ENCODE peak calls at places on chromosomes 12 and 14, in ten cellular contexts. W is HTR-8/SVneo; S is left cardiac atrium; P is NCI-H524; M is endothelial cell; A is astrocyte of the spinal cord; T is suprapubic skin; K is hypothalamus; B is memory B cell; L is stimulated activated CD4-positive, alpha-beta T cell treated with anti-CD3 and anti-CD28 coated beads, TNF-alpha, amount 100 ng/mL, for 1 hour. D is an unnamed sample.

GRCh38 chr14:100601064-100601463 is 13.8 kb upstream of the BEGAIN start:
- DNase-seq in K (no peak), S (no peak), B (no peak), T (no peak), W (no peak), L (no peak), M (no peak), A (no peak), P (no peak), D (no peak)

GRCh38 chr12:92301329-92301728 is 155.7 kb upstream of the BTG1 start:
- DNase-seq in A (no peak), P (no peak), W (no peak), K (no peak), S (no peak), M (no peak), L (no peak), B (no peak), T (no peak), D (no peak)

GRCh38 chr14:79820866-79821535 is 390.3 kb downstream of the DIO2 start:
- DNase-seq in W (no peak), K (no peak), M (no peak), P (no peak), A (no peak), T (no peak), L (no peak), S (no peak), B (no peak), D (no peak)

GRCh38 chr14:83478741-83479140 is 1945.1 kb upstream of the SEL1L start:
- DNase-seq in P (no peak), S (no peak), A (peak), K (no peak), W (peak), L (no peak), T (no peak), M (no peak), B (no peak), D (no peak)

GRCh38 chr12:50979369-50980052 is 27.2 kb downstream of the HIGD1C start:
- DNase-seq in B (no peak), P (no peak), W (no peak), S (no peak), L (no peak), M (no peak), A (no peak), K (no peak), T (no peak), D (peak)

GRCh38 chr12:108609535-108610335 is 11.9 kb upstream of the TMEM119 start:
- DNase-seq in B (no peak), P (no peak), M (no peak), L (no peak), W (no peak), A (peak), S (peak), K (no peak), T (peak), D (no peak)

GRCh38 chr14:44589180-44589579 is 82.1 kb upstream of the FSCB start:
- DNase-seq in L (no peak), M (no peak), K (no peak), W (no peak), B (no peak), S (no peak), P (no peak), A (no peak), T (no peak), D (no peak)

GRCh38 chr12:223751-224240 is 9.8 kb upstream of the SLC6A12 start:
- DNase-seq in W (no peak), K (no peak), T (no peak), L (no peak), A (no peak), M (no peak), S (no peak), B (no peak), P (no peak), D (no peak)

GRCh38 chr14:53842938-53843337 is 113.7 kb downstream of the BMP4 start:
- DNase-seq in S (no peak), P (no peak), M (no peak), W (peak), L (no peak), A (peak), T (no peak), K (no peak), B (no peak), D (no peak)

GRCh38 chr14:89004195-89004594 is 179.7 kb downstream of the TTC8 start:
- DNase-seq in S (no peak), W (no peak), T (no peak), L (no peak), P (no peak), A (no peak), B (no peak), K (no peak), M (no peak), D (no peak)

GRCh38 chr12:50597200-50598195 is 92.7 kb downstream of the DIP2B start:
- DNase-seq in B (peak), L (peak), P (no peak), A (peak), T (no peak), S (no peak), M (no peak), K (no peak), W (peak), D (peak)

GRCh38 chr14:68753696-68754095 is 39.2 kb downstream of the ZFP36L1 start:
- DNase-seq in B (no peak), K (no peak), W (no peak), M (no peak), A (no peak), L (no peak), S (no peak), P (no peak), T (no peak), D (no peak)

GRCh38 chr12:77795699-77796098 is 35.0 kb upstream of the NAV3 start:
- DNase-seq in P (no peak), S (no peak), B (no peak), A (peak), K (no peak), W (no peak), T (no peak), L (no peak), M (no peak), D (no peak)

GRCh38 chr14:95439881-95440280 is 76.6 kb downstream of the SYNE3 start:
- DNase-seq in S (no peak), W (no peak), M (no peak), T (no peak), K (no peak), A (no peak), B (no peak), P (no peak), L (no peak), D (no peak)

GRCh38 chr14:68749487-68750475 is 43.1 kb downstream of the ZFP36L1 start:
- DNase-seq in S (no peak), P (no peak), K (no peak), W (no peak), B (no peak), L (no peak), T (peak), M (no peak), A (no peak), D (no peak)

GRCh38 chr12:105968025-105968424 is 170.7 kb downstream of the NUAK1 start:
- DNase-seq in S (no peak), M (no peak), W (no peak), B (no peak), K (no peak), P (no peak), A (no peak), T (no peak), L (no peak), D (no peak)

GRCh38 chr12:76495556-76495955 is 64.0 kb downstream of the OSBPL8 start:
- DNase-seq in B (no peak), W (no peak), A (no peak), T (no peak), L (no peak), K (no peak), P (no peak), M (no peak), S (no peak), D (no peak)

GRCh38 chr12:111645433-111645832 is 40.3 kb downstream of the BRAP start:
- DNase-seq in A (peak), S (no peak), P (no peak), M (no peak), K (no peak), B (no peak), L (no peak), W (peak), T (no peak), D (no peak)

GRCh38 chr12:103392722-103393121 is 103.0 kb downstream of the C12orf42 start:
- DNase-seq in S (no peak), L (no peak), K (no peak), M (no peak), A (no peak), T (no peak), B (peak), W (no peak), P (no peak), D (peak)

GRCh38 chr12:88185988-88186387 is 43.9 kb downstream of the TMTC3 start:
- DNase-seq in M (no peak), S (no peak), K (no peak), A (peak), W (peak), L (no peak), T (no peak), P (no peak), B (no peak), D (no peak)

GRCh38 chr12:87930033-87930432 is 99.2 kb downstream of the C12orf50 start:
- DNase-seq in S (no peak), M (no peak), B (no peak), T (no peak), L (no peak), W (peak), A (peak), K (no peak), P (no peak), D (no peak)

GRCh38 chr12:19925881-19926665 is 442.3 kb upstream of the PDE3A start:
- DNase-seq in S (no peak), K (no peak), P (no peak), L (no peak), W (no peak), A (no peak), B (no peak), T (no peak), M (no peak), D (no peak)

D was measured in GM19239.